ENCODE peak calls at places on chromosomes 5 and 9, in six cellular contexts. V is adrenal gland, K is heart left ventricle, E is AG04450, H is tibial artery, O is A549. P is an unnamed sample.

GRCh38 chr9:138097501-138097991 is 220.0 kb downstream of the CACNA1B start:
- DNase-seq in H (no peak), O (no peak), E (no peak), V (no peak), K (no peak), P (peak)

GRCh38 chr9:36158917-36159316 is 10.3 kb upstream of the CCIN start:
- DNase-seq in H (no peak), E (no peak), K (no peak), V (no peak), O (no peak), P (no peak)

GRCh38 chr9:133045132-133045531 is 14.3 kb downstream of the GTF3C5 start:
- DNase-seq in O (no peak), E (no peak), K (no peak), V (no peak), H (no peak), P (no peak)

GRCh38 chr5:133873936-133874585 is 94.4 kb downstream of the C5orf15 start:
- DNase-seq in K (no peak), O (no peak), H (no peak), V (no peak), E (peak), P (no peak)

GRCh38 chr5:142323480-142324376 is 1.1 kb downstream of the SPRY4 start:
- DNase-seq in K (no peak), E (no peak), O (peak), V (peak), H (peak), P (no peak)

GRCh38 chr5:154465169-154465568 is 12.9 kb downstream of the HAND1 start:
- DNase-seq in K (no peak), H (no peak), O (no peak), E (no peak), V (peak), P (no peak)

GRCh38 chr9:93300585-93301081 is 116.7 kb downstream of the WNK2 start:
- DNase-seq in O (no peak), H (no peak), K (no peak), E (no peak), V (no peak), P (no peak)

GRCh38 chr5:82074968-82075367 is 103.1 kb downstream of the ATG10 start:
- DNase-seq in K (no peak), E (no peak), V (no peak), O (no peak), H (no peak), P (no peak)

GRCh38 chr9:120402741-120403542 is 177.0 kb downstream of the CDK5RAP2 start:
- DNase-seq in O (peak), E (peak), K (no peak), V (peak), H (no peak), P (no peak)

GRCh38 chr9:13429271-13429670 is 149.8 kb upstream of the MPDZ start:
- DNase-seq in V (no peak), K (no peak), O (no peak), E (no peak), H (no peak), P (no peak)

GRCh38 chr9:19085295-19085694 is 17.4 kb downstream of the HAUS6 start:
- DNase-seq in E (no peak), K (no peak), V (no peak), H (no peak), O (peak), P (no peak)

GRCh38 chr5:135215617-135215995 is 181.6 kb upstream of the PITX1 start:
- DNase-seq in K (no peak), E (no peak), H (no peak), O (no peak), V (no peak), P (no peak)

GRCh38 chr9:29285818-29286217 is 1712.5 kb upstream of the C9orf72 start:
- DNase-seq in E (no peak), H (no peak), O (no peak), V (no peak), K (no peak), P (no peak)

GRCh38 chr5:125267636-125268248 is 521.3 kb upstream of the ZNF608 start:
- DNase-seq in E (no peak), K (no peak), H (no peak), V (no peak), O (no peak), P (no peak)

GRCh38 chr5:149956685-149957084 is 3.9 kb upstream of the SLC26A2 start:
- DNase-seq in O (no peak), H (no peak), K (no peak), V (no peak), E (no peak), P (no peak)

GRCh38 chr9:135260221-135260620 is 172.8 kb downstream of the OLFM1 start:
- DNase-seq in V (no peak), E (no peak), K (no peak), H (no peak), O (no peak), P (no peak)

GRCh38 chr5:67808340-67808739 is 407.2 kb upstream of the PIK3R1 start:
- DNase-seq in O (no peak), K (no peak), V (no peak), E (no peak), H (peak), P (no peak)

GRCh38 chr9:111298831-111299603 is 31.0 kb downstream of the OR2K2 start:
- DNase-seq in V (peak), H (peak), E (peak), K (peak), O (peak), P (peak)

GRCh38 chr5:124742983-124743533 is 3.4 kb downstream of the ZNF608 start:
- DNase-seq in V (peak), K (peak), H (no peak), E (peak), O (no peak), P (no peak)

GRCh38 chr9:2260401-2261306 is 245.5 kb downstream of the SMARCA2 start:
- DNase-seq in H (no peak), O (peak), E (no peak), K (no peak), V (peak), P (no peak)

GRCh38 chr9:79233542-79233941 is 338.2 kb upstream of the TLE4 start:
- DNase-seq in K (no peak), H (no peak), V (peak), O (no peak), E (no peak), P (no peak)

GRCh38 chr5:10789021-10789420 is 28.0 kb upstream of the DAP start:
- DNase-seq in V (peak), E (peak), K (no peak), H (peak), O (no peak), P (no peak)

DNA sequence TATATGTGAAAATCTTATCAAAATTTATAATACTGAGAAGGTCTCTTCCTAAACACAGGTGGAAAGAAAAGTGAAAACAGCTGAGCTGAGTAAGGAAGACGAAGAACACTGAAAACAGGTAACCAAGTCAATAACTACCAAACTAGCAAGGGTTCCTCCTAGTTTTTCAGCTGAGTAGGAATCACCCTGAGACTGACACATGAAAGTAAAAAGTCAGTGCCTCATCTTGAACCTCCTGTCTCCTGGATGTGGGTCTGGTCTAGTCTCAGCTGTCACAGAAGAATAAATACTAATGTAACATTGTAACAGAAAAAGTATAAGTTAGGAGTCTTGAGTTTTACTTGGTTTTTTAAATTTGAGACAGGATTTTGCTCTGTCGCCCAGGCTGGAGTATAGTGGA is 121.0 kb downstream of the MEF2C start:
- DNase-seq in O (no peak), E (no peak), V (no peak), K (no peak), H (no peak), P (no peak)
- H3K27ac ChIP-seq in O (no peak), E (no peak), V (peak), K (no peak), H (no peak), P (peak)

DNA sequence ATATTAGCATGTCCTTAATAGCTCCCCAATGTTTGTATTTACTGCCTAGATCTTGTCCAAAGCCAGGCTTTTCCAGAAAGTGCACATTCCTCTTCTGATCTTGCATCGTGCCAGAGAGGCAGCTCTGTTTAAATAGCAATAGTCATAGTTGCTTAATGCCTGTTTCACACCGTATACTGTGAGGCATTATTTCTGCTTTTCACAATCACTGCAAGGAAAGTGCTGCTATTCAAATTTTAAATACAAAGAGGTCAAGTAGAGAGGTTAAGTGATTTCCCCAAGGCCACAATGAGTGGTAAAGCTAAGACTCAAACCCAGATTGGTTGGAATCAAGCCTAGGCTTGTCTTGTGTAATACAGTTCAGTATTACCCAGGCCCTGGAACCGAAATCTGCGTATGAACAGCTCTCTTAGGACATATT is 153.6 kb downstream of the SNX18 start:
- DNase-seq in E (no peak), V (peak), H (no peak), O (no peak), K (no peak), P (no peak)
- H3K27ac ChIP-seq in E (no peak), V (no peak), H (peak), O (no peak), K (no peak), P (no peak)

DNA sequence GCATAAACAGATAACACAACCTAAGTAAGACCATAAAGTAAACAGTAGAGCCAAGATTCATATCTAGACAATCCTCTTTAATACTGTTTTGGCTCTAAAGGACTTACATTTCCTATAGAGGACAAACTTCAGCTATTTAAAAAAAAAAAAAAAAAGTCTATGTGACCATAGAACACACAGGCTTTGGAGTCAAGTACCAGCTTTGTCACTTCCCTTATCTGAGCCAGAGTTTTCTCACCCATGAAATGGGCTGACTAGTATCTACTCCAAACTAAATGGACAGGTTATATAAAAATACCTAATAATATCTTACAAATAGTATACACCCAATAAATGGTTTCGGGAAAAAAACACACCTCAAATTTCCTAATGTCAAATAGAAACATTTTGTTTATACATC is 81.3 kb downstream of the STRBP start:
- DNase-seq in O (no peak), V (no peak), K (no peak), E (no peak), H (no peak), P (no peak)
- H3K27ac ChIP-seq in O (no peak), V (no peak), K (no peak), E (no peak), H (no peak), P (no peak)

GRCh38 chr5:40991981-40992559 is 79.1 kb downstream of the MROH2B start:
- DNase-seq in V (no peak), K (no peak), H (no peak), E (no peak), O (no peak), P (no peak)

GRCh38 chr5:40988761-40989510 is 79.6 kb downstream of the C7 start:
- DNase-seq in E (no peak), V (no peak), K (no peak), H (no peak), O (no peak), P (no peak)

GRCh38 chr5:40995816-40996586 is 75.1 kb downstream of the MROH2B start:
- DNase-seq in E (no peak), H (no peak), V (no peak), O (no peak), K (no peak), P (no peak)

GRCh38 chr5:40987349-40987748 is 78.1 kb downstream of the C7 start:
- DNase-seq in V (no peak), H (no peak), E (no peak), O (no peak), K (no peak), P (no peak)

DNA sequence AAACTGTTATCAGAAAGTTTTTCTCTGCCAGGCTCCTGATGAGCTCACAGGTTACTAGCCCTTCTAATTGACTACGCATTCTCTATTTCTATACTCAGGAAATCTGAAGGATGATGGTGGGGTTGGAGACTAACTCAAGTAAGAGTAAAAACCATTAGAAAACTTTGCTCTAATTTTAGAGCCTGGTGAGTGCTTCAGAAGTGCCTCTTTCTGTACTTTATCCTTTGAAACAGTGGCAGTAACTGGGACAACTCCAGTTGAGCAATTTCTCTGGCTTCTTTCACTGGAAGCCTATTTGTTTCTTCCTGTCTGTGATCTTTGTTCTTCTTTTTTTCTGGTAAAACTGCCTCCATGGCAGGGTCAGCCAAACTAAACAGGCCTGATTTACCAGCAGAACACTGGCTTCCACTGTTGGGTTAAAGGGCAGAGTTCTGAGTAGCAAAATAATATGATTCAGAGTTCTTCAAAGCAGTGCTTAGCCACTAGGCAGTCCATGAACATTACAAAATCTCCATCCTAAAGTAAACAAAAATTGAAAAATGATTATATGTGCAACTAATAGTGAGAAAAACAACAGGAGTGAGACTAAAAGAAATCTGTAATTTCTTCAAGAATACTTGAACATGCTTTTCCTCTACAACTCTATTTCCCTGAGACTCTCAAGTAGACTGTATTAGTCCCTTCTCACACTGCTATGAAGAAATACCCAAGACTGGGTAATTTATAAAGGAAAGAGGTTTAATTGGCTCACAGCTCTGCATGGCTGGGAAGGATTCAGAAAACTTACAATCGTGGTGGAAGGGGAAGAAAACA is 79.8 kb downstream of the MROH2B start:
- DNase-seq in K (peak), V (peak), H (peak), E (peak), O (no peak), P (no peak)
- H3K27ac ChIP-seq in K (peak), V (peak), H (peak), E (no peak), O (no peak), P (peak)

DNA sequence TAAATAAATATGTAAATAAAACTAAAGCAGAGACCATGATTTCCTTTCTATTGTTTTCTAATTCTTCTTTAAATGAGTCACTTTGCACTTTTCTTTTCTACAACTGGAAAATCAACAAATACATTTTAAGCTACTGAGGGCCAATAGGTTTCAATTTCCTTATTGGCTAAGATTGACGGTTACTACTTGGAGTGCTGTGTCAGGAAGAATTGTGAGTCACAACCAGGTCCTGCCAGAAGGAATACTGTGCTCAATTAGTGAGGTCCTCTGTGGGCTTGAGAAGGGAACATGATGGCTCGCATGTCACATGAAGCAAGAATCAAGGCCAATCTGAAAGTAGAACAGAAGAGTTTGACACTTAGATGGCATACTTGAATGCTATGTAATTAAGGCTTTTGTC is 110.8 kb downstream of the HMHB1 start:
- DNase-seq in E (no peak), V (no peak), K (no peak), H (peak), O (no peak), P (no peak)
- H3K27ac ChIP-seq in E (no peak), V (no peak), K (no peak), H (peak), O (peak), P (no peak)

GRCh38 chr5:59486508-59486907 is 407.0 kb downstream of the PDE4D start:
- DNase-seq in O (no peak), K (no peak), E (no peak), V (no peak), H (no peak), P (no peak)

GRCh38 chr5:59483971-59484472 is 409.5 kb downstream of the PDE4D start:
- DNase-seq in O (no peak), E (no peak), V (no peak), K (no peak), H (no peak), P (no peak)

GRCh38 chr5:59485629-59486439 is 407.7 kb downstream of the PDE4D start:
- DNase-seq in V (no peak), E (no peak), H (no peak), O (no peak), K (no peak), P (no peak)

GRCh38 chr5:59485104-59485503 is 408.4 kb downstream of the PDE4D start:
- DNase-seq in V (no peak), E (no peak), K (no peak), O (no peak), H (no peak), P (no peak)

GRCh38 chr5:59484618-59485017 is 408.9 kb downstream of the PDE4D start:
- DNase-seq in E (no peak), V (no peak), H (no peak), O (no peak), K (no peak), P (no peak)
- H3K27ac ChIP-seq in E (no peak), V (no peak), H (no peak), O (peak), K (no peak), P (no peak)

GRCh38 chr5:100313657-100314056 is 221.5 kb upstream of the FAM174A start:
- DNase-seq in V (no peak), H (no peak), O (no peak), E (no peak), K (no peak), P (no peak)
- H3K27ac ChIP-seq in V (no peak), H (no peak), O (no peak), E (no peak), K (no peak), P (no peak)

P was measured in dorsolateral prefrontal cortex.